ENCODE peak calls at places on chromosome 12, in five cellular contexts. S, V, G, P and E are unnamed samples.

GRCh38 chr12:74111688-74112360 is 425.8 kb upstream of the ATXN7L3B start:
- DNase-seq in S (no peak), V (peak; percentile 11), G (no peak), P (no peak), E (no peak)

GRCh38 chr12:11543513-11544168 is 105.8 kb upstream of the ETV6 start:
- DNase-seq in S (no peak), V (no peak), G (no peak), P (no peak), E (no peak)

GRCh38 chr12:84910549-84911241 is 1.9 kb downstream of the SLC6A15 start:
- DNase-seq in S (no peak), V (no peak), G (no peak), P (no peak), E (no peak)

GRCh38 chr12:12323606-12324005 is 26.4 kb downstream of the MANSC1 start:
- DNase-seq in S (no peak), V (no peak), G (no peak), P (no peak), E (no peak)

GRCh38 chr12:69623970-69624369 is 13.3 kb upstream of the LRRC10 start:
- DNase-seq in S (no peak), V (no peak), G (no peak), P (no peak), E (no peak)

GRCh38 chr12:70971395-70971794 is 50.9 kb upstream of the PTPRR start:
- DNase-seq in S (no peak), V (no peak), G (no peak), P (peak; percentile 34), E (no peak)

GRCh38 chr12:120366341-120366705 is 2.6 kb downstream of the MSI1 start:
- DNase-seq in S (no peak), V (no peak), G (no peak), P (no peak), E (no peak)

GRCh38 chr12:101127521-101128219 is 82.4 kb downstream of the SLC5A8 start:
- DNase-seq in S (no peak), V (no peak), G (no peak), P (peak; percentile 26), E (peak; percentile 28)

GRCh38 chr12:132700212-132700913 is 10.3 kb upstream of the PGAM5 start:
- DNase-seq in S (no peak), V (no peak), G (no peak), P (no peak), E (no peak)

GRCh38 chr12:104689630-104690029 is 232.9 kb downstream of the CHST11 start:
- DNase-seq in S (no peak), V (no peak), G (no peak), P (no peak), E (no peak)

GRCh38 chr12:28876423-28876822 is 272.7 kb upstream of the FAR2 start:
- DNase-seq in S (no peak), V (no peak), G (no peak), P (no peak), E (no peak)

GRCh38 chr12:131608740-131609665 is 101.9 kb upstream of the SFSWAP start:
- DNase-seq in S (no peak), V (peak; percentile 50), G (peak; percentile 59), P (no peak), E (no peak)

GRCh38 chr12:91434081-91434480 is 251.5 kb upstream of the DCN start:
- DNase-seq in S (no peak), V (no peak), G (no peak), P (no peak), E (no peak)

GRCh38 chr12:121888083-121888477 is 510 bp upstream of the PSMD9 start:
- DNase-seq in S (no peak), V (no peak), G (no peak), P (no peak), E (no peak)

DNA sequence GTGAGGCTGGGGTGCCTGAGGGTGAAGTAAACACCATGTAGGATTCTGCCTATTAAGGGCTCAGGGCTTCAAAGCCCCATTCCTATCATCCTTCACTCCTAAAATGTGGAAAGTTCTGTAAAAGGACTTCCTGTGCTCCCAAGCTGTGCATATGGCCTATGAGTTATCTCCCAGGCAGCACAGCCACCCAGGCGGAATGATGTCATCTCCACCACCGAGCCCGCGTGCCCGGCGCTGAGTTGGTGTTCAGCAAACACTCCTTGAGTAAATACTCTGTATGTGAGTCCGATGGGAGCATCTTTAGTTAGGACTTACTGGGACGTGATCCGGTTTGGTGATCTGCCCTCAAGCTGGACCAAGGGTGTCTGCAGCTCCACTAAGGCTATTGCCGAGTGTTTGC is 437.3 kb downstream of the MED13L start:
- DNase-seq in S (no peak), V (no peak), G (no peak), P (no peak), E (no peak)
- TF ChIP-seq CTCF in S (no peak), V (no peak), G (no peak), P (no peak), E (no peak)

DNA sequence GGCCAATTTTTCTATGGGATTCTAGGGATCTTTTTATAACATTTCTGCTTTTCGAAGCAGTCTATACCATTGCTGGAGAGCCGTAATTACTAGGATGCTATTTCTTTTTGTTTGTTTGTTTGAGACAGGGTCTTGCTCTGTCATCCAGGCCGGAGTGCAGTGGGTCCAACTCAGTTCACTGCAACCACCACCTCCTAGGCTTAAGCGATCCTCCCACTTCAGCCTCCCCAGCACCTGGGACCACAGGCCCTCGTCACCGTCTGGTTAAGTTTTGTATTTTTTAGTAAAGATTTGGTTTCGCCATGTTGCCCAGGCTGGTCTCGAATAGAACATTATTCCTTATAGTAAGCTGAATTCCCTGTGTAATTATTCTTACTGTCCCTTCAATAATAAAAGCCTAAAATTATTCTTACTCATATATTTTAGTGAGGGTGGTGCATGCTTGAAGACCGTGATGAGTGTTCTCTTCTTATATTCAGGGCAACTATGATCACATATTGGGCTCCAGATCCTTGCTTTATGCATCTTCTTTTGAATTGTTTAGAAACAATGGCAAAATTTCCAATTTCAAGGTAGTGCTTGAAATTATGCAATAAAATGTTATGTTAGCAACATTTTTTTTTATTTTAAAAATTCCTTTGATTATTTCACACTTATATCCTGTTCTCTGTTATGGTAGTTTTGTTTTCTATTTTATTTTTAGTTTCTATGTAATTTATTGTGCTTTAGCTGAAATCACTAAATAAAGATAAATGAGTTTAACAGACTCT is 66.2 kb downstream of the CRADD start:
- DNase-seq in S (no peak), V (no peak), G (no peak), P (no peak), E (no peak)
- H3K4me3 ChIP-seq in S (peak overlapping the region; percentile 51), V (no peak overlapping the region), G (peak overlapping the region; percentile 44), P (no peak overlapping the region), E (no peak overlapping the region)

GRCh38 chr12:75528692-75529091 is 17.3 kb upstream of the KRR1 start:
- DNase-seq in S (no peak), V (no peak), G (no peak), P (no peak), E (no peak)

GRCh38 chr12:75529826-75530225 is 18.4 kb upstream of the KRR1 start:
- DNase-seq in S (no peak), V (no peak), G (no peak), P (no peak), E (no peak)

GRCh38 chr12:75528272-75528671 is 16.9 kb upstream of the KRR1 start:
- DNase-seq in S (no peak), V (no peak), G (no peak), P (no peak), E (no peak)

GRCh38 chr12:75526655-75527511 is 15.5 kb upstream of the KRR1 start:
- DNase-seq in S (no peak), V (peak; percentile 86), G (no peak), P (peak; percentile 52), E (no peak)

GRCh38 chr12:75525263-75525662 is 13.9 kb upstream of the KRR1 start:
- DNase-seq in S (no peak), V (peak; percentile 13), G (no peak), P (no peak), E (no peak)
- TF ChIP-seq CTCF in S (no peak), V (peak; percentile 68), G (no peak), P (peak; percentile 44), E (peak; percentile 15)

DNA sequence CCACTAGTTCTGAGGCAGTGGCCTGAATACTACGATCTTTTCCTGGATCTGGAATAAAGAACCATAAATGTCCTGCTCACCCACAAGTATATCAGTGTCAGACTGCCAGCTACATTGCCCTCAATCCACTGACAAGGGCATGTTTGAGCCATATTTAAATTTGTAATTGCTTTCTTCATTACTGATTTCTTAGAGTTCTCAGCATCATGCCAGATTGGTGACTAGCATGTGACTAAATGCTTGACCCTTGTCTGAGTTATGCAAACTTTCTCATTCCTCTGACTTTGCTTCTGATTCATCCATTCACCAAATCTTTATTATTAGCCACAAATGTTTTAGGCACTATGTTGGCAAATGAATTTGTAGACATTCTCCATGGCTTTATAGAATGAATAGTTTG is 143.6 kb upstream of the SLC16A7 start:
- DNase-seq in S (no peak), V (no peak), G (no peak), P (no peak), E (peak; percentile 59)
- H3K4me3 ChIP-seq in S (no peak overlapping the region), V (no peak overlapping the region), G (no peak overlapping the region), P (no peak overlapping the region), E (no peak overlapping the region)

GRCh38 chr12:54139030-54139429 is 49.8 kb downstream of the SMUG1 start:
- DNase-seq in S (no peak), V (no peak), G (no peak), P (no peak), E (no peak)

GRCh38 chr12:54135621-54136027 is 53.2 kb downstream of the SMUG1 start:
- DNase-seq in S (no peak), V (no peak), G (no peak), P (no peak), E (no peak)

GRCh38 chr12:54138219-54138618 is 50.6 kb downstream of the SMUG1 start:
- DNase-seq in S (no peak), V (peak; percentile 26), G (no peak), P (no peak), E (no peak)

GRCh38 chr12:54134850-54135249 is 53.9 kb downstream of the SMUG1 start:
- DNase-seq in S (no peak), V (peak; percentile 27), G (no peak), P (no peak), E (no peak)

GRCh38 chr12:54136844-54137580 is 51.8 kb downstream of the SMUG1 start:
- DNase-seq in S (no peak), V (no peak), G (no peak), P (no peak), E (no peak)
- TF ChIP-seq CTCF in S (no peak), V (peak; percentile 24), G (no peak), P (no peak), E (peak; percentile 19)

GRCh38 chr12:50509009-50509663 is 4.4 kb downstream of the DIP2B start:
- DNase-seq in S (no peak), V (no peak), G (no peak), P (no peak), E (no peak)
- H3K4me3 ChIP-seq in S (no peak overlapping the region), V (no peak overlapping the region), G (no peak overlapping the region), P (no peak overlapping the region), E (no peak overlapping the region)